ENCODE peak calls at places on chromosome 17, in four cellular contexts. K, A, W and S are unnamed samples.

GRCh38 chr17:38748329-38749221 is at the start of gene PCGF2:
- DNase-seq in K (peak; percentile 91), A (peak; percentile 94), W (peak; percentile 71), S (peak; percentile 85)

GRCh38 chr17:29560306-29560705 is 6.5 kb downstream of the ABHD15 start:
- DNase-seq in K (no peak), A (no peak), W (no peak), S (no peak)

GRCh38 chr17:55201609-55201932 is 63.2 kb upstream of the HLF start:
- DNase-seq in K (no peak), A (no peak), W (no peak), S (no peak)

GRCh38 chr17:51147641-51148040 is 5.7 kb upstream of the NME1 start:
- DNase-seq in K (no peak), A (no peak), W (no peak), S (no peak)

GRCh38 chr17:81392909-81393654 is 2.2 kb upstream of the BAHCC1 start:
- DNase-seq in K (no peak), A (no peak), W (no peak), S (no peak)

GRCh38 chr17:54754560-54754959 is 146.1 kb upstream of the TOM1L1 start:
- DNase-seq in K (no peak), A (no peak), W (peak; percentile 6), S (no peak)

GRCh38 chr17:82860606-82861392 is 21.0 kb upstream of the ZNF750 start:
- DNase-seq in K (no peak), A (no peak), W (no peak), S (no peak)

GRCh38 chr17:39306509-39307212 is 80.9 kb upstream of the STAC2 start:
- DNase-seq in K (no peak), A (no peak), W (no peak), S (no peak)

GRCh38 chr17:50559674-50560184 is 786 bp upstream of the CACNA1G start:
- DNase-seq in K (no peak), A (peak; percentile 89), W (peak; percentile 64), S (peak; percentile 53)

GRCh38 chr17:27980035-27980434 is 62.4 kb upstream of the NLK start:
- DNase-seq in K (no peak), A (no peak), W (no peak), S (no peak)

GRCh38 chr17:51103050-51103449 is 17.6 kb downstream of the SPAG9 start:
- DNase-seq in K (no peak), A (no peak), W (no peak), S (no peak)

GRCh38 chr17:49556183-49556943 is 19.3 kb upstream of the NXPH3 start:
- DNase-seq in K (peak; percentile 80), A (peak; percentile 88), W (peak; percentile 49), S (peak; percentile 83)

GRCh38 chr17:80743181-80743771 is 198.6 kb downstream of the RPTOR start:
- DNase-seq in K (no peak), A (no peak), W (no peak), S (no peak)

GRCh38 chr17:30225919-30226553 is 9.5 kb downstream of the SLC6A4 start:
- DNase-seq in K (no peak), A (no peak), W (no peak), S (no peak)

GRCh38 chr17:73304971-73305786 is 6.6 kb downstream of the CDC42EP4 start:
- DNase-seq in K (no peak), A (peak; percentile 84), W (peak; percentile 55), S (peak; percentile 54)

GRCh38 chr17:32185875-32186274 is 43.6 kb downstream of the RHOT1 start:
- DNase-seq in K (no peak), A (no peak), W (no peak), S (no peak)

GRCh38 chr17:28896884-28897768 is at the start of gene FLOT2:
- DNase-seq in K (no peak), A (peak; percentile 87), W (no peak), S (peak; percentile 54)

GRCh38 chr17:80792373-80792781 is 199.3 kb upstream of the CHMP6 start:
- DNase-seq in K (peak; percentile 41), A (peak; percentile 69), W (no peak), S (no peak)

GRCh38 chr17:14069251-14069981 is at the start of gene COX10:
- DNase-seq in K (peak; percentile 87), A (peak; percentile 92), W (peak; percentile 73), S (peak; percentile 91)

GRCh38 chr17:31388770-31389672 is 2.5 kb upstream of the RAB11FIP4 start:
- DNase-seq in K (no peak), A (no peak), W (no peak), S (peak; percentile 26)

GRCh38 chr17:63398680-63399079 is 47.4 kb downstream of the CYB561 start:
- DNase-seq in K (no peak), A (no peak), W (no peak), S (no peak)

DNA sequence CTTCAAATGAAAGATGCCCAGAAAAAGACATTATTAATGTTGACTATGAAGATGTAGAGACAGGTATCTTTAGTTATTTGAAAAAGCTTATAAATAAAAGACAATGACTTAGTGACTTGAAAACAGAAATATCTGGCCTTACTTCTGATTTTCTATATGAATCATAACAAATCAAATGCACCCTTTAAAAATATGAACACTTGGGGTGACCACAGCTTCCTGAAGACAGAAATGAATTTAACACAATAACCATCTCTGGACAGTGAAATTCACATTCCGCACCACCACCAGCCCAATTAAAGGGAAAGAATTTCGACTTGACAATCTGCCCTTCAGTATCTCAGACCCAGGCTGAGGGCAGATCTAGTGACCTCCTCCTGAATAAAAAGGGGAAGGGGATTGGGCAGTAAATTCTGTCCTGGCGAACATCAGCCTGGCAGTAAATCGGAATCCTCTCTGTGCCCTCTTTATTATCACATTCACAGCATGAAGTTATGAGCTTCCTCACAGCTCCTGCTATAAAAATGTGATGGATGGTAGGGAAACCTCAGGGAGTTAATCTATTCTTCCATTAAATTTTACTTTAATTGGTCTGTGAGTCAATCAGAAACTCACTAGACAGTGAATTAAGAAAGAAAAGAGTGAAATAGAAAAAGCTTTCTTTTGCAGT is 131.5 kb downstream of the SNX11 start:
- DNase-seq in K (no peak), A (no peak), W (no peak), S (no peak)
- H3K4me3 ChIP-seq in K (no peak overlapping the region), A (no peak overlapping the region), W (no peak overlapping the region), S (no peak overlapping the region)

GRCh38 chr17:75346906-75347305 is 57.7 kb upstream of the SLC25A19 start:
- DNase-seq in K (no peak), A (no peak), W (no peak), S (no peak)
- H3K4me1 ChIP-seq in K (no peaks in the 10 kb centered on the region), A (peaks cover 60% of the 10 kb centered on the region), W (peaks cover 56% of the 10 kb centered on the region), S (peaks cover 36% of the 10 kb centered on the region)

GRCh38 chr17:68205251-68205807 is 42.5 kb upstream of the AMZ2 start:
- DNase-seq in K (peak; percentile 85), A (peak; percentile 94), W (peak; percentile 78), S (peak; percentile 92)
- TF ChIP-seq POLR2AphosphoS5 in K (peak; percentile 79), A (peak; percentile 91), W (peak; percentile 92), S (peak; percentile 89)

DNA sequence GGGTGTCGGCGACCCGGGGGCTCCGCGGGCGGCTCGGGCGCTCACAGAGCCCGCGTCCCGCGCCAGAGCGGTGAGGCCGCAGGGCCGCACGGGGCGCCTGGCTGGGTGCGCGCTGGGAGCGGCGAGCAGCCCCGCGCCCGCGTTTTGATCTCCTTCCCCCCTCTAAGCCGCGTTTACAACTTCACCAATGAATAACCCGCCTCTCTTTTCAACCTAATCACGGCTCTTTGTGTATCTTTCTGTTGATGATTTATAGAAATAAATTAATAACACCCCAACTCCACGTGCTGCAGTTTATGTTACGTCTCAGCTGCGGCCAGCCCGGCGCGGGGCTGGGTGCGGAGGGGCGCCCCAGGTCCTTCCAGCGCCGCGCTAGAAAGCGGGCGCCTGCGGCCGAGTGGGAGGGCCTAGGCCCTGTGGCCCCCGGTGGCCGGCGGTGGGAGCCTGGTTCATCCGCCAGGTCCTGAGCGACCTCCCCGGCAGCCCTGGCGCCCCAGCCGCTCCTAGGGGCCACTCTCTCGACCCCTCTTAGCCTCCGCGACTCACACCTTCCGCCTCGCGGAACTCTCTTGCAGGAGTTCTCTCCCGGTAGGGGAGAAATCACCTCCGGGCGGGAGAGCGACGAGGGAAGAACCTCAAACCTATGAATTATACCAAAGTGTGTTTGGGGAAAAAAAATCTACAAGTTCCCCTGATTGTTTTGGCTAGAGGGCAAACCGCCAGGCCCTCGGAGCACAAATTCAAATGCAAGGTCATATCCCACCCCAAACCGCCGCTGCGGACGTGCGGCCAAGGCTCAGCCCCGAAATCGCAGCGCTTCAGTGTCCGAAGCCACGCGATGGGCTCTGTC is 1.9 kb downstream of the HNF1B start:
- DNase-seq in K (no peak), A (no peak), W (no peak), S (peak; percentile 54)
- H3K4me3 ChIP-seq in K (peak overlapping the region; percentile 35), A (peak overlapping the region; percentile 31), W (peak overlapping the region; percentile 62), S (peak overlapping the region; percentile 48)

GRCh38 chr17:3318336-3318735 is 20.2 kb upstream of the OR3A1 start:
- DNase-seq in K (no peak), A (no peak), W (no peak), S (no peak)

GRCh38 chr17:3316836-3317235 is 18.7 kb upstream of the OR3A1 start:
- DNase-seq in K (no peak), A (no peak), W (no peak), S (no peak)
- H3K4me1 ChIP-seq in K (no peaks in the 10 kb centered on the region), A (no peaks in the 10 kb centered on the region), W (no peaks in the 10 kb centered on the region), S (no peaks in the 10 kb centered on the region)

GRCh38 chr17:79174193-79174765 is 99.7 kb downstream of the ENGASE start:
- DNase-seq in K (no peak), A (no peak), W (no peak), S (no peak)

GRCh38 chr17:79179334-79179733 is 104.7 kb downstream of the ENGASE start:
- DNase-seq in K (no peak), A (no peak), W (no peak), S (no peak)

GRCh38 chr17:79177877-79178276 is 103.3 kb downstream of the ENGASE start:
- DNase-seq in K (no peak), A (no peak), W (no peak), S (no peak)

GRCh38 chr17:79174905-79175856 is 100.6 kb downstream of the ENGASE start:
- DNase-seq in K (no peak), A (no peak), W (no peak), S (no peak)

DNA sequence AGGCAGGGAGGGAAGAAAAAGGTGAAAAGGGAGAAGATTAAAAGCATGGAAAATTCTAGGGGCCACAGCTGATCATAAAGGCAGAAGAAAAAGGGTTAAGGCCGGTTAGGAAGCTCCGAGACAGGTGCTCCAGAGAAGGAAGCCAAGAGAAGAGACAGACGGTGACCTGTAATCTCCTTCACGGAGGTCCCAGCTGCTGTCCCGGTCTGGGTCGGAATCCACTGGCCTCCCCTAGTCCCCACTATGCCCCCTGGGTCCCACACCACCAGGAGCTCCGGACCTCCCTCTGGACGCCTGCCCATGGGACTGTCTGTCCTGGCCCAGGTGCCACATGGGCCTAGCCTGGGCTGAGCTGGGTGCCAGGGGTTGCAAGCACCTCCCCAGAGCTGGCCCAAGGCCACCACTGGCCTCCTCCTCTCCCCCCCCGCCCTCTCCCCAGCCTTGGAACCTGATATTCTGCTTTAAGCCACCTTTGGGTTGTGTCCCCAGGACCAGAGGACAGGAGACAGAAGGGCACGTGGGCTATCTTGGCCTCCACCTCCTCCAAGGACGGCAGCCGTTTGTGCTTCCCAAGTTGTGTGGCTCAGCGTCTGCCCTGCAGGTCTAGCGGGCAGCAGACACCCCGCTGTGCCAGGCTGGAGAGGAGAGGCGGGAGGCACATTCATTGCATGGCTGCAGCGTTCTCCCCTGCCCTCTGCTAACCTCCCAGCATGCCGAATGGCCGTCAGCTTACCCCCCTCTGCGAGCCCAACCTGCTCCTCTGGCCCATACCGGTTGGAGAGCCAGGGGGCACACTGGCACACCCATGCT is 102.4 kb downstream of the ENGASE start:
- DNase-seq in K (no peak), A (no peak), W (no peak), S (no peak)
- TF ChIP-seq POLR2AphosphoS5 in K (no peak), A (no peak), W (no peak), S (no peak)

DNA sequence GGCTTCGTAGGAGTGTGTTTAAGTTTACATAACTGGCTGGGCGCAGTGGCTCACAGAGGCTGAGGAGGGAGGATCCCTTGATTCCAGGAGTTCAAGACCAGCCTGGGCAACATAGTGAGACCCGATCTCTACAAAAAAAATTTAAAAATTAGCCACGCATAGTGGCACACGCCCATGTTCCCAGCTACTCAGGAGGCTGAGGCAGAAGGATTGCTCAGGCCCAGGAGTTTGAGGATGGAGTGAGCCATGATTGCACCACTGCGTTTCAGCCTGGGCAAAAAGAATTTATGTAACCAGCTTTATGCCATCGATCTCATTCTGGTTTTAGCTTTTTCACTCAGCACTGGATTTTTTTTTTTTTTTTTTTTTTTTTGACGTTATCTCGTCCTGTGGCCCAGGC is 9.1 kb upstream of the CD300E start:
- DNase-seq in K (no peak), A (no peak), W (no peak), S (no peak)
- H3K4me3 ChIP-seq in K (no peak overlapping the region), A (no peak overlapping the region), W (no peak overlapping the region), S (no peak overlapping the region)